ENCODE peak calls at places on chromosomes 7 and 10, in six cellular contexts. X is tibial artery, H is endothelial cell, W is HuH-7, M is AG09309, J is HepG2. S is an unnamed sample.

GRCh38 chr7:179209-179681 is 13.1 kb upstream of the FAM20C start:
- DNase-seq in X (no peak), H (no peak), W (no peak), M (no peak), J (no peak), S (no peak)

GRCh38 chr10:3524086-3524960 is 260.7 kb downstream of the KLF6 start:
- DNase-seq in X (no peak), H (no peak), W (no peak), M (no peak), J (no peak), S (no peak)

GRCh38 chr7:106070201-106070551 is 41.9 kb downstream of the SYPL1 start:
- DNase-seq in X (no peak), H (no peak), W (no peak), M (no peak), J (no peak), S (no peak)

GRCh38 chr10:111756541-111757061 is 427.0 kb downstream of the GPAM start:
- DNase-seq in X (peak), H (peak), W (peak), M (no peak), J (peak), S (no peak)

GRCh38 chr7:123633553-123633952 is 22.1 kb upstream of the LMOD2 start:
- DNase-seq in X (no peak), H (no peak), W (no peak), M (no peak), J (no peak), S (no peak)

GRCh38 chr10:114070710-114071109 is 27.0 kb downstream of the ADRB1 start:
- DNase-seq in X (no peak), H (no peak), W (no peak), M (no peak), J (no peak), S (no peak)

GRCh38 chr7:151505433-151505832 is 14.3 kb downstream of the RHEB start:
- DNase-seq in X (no peak), H (no peak), W (no peak), M (no peak), J (no peak), S (no peak)

GRCh38 chr10:17138450-17139062 is 8.9 kb upstream of the CUBN start:
- DNase-seq in X (no peak), H (no peak), W (no peak), M (no peak), J (peak), S (no peak)

GRCh38 chr10:9957352-9957751 is 1060.3 kb upstream of the CELF2 start:
- DNase-seq in X (no peak), H (no peak), W (no peak), M (no peak), J (no peak), S (no peak)

GRCh38 chr7:128005117-128005516 is 26.1 kb downstream of the LRRC4 start:
- DNase-seq in X (no peak), H (no peak), W (no peak), M (no peak), J (no peak), S (no peak)

S was measured in activated T-cell treated with anti-CD3 and anti-CD28 coated beads for 24 hours.